ENCODE peak calls at places on chromosome 20, in five cellular contexts. B, K, S, V and M are unnamed samples.

GRCh38 chr20:62073323-62073722 is 7.6 kb upstream of the TAF4 start:
- DNase-seq in B (no peak), K (no peak), S (no peak), V (no peak), M (no peak)

GRCh38 chr20:37055276-37055675 is 40.5 kb downstream of the RBL1 start:
- DNase-seq in B (no peak), K (no peak), S (no peak), V (no peak), M (no peak)

GRCh38 chr20:63957690-63958441 is 1.6 kb upstream of the UCKL1 start:
- DNase-seq in B (no peak), K (peak; percentile 48), S (no peak), V (peak; percentile 65), M (peak; percentile 42)

GRCh38 chr20:62874745-62875344 is 13.2 kb upstream of the TCFL5 start:
- DNase-seq in B (no peak), K (no peak), S (no peak), V (no peak), M (peak; percentile 22)

GRCh38 chr20:833450-834150 is at the start of gene FAM110A:
- DNase-seq in B (peak; percentile 90), K (peak; percentile 96), S (peak; percentile 82), V (peak; percentile 88), M (peak; percentile 94)

GRCh38 chr20:59861389-59861788 is 72.0 kb downstream of the SYCP2 start:
- DNase-seq in B (no peak), K (no peak), S (no peak), V (no peak), M (no peak)

GRCh38 chr20:12022121-12022520 is 104.4 kb downstream of the BTBD3 start:
- DNase-seq in B (no peak), K (no peak), S (no peak), V (no peak), M (no peak)

GRCh38 chr20:15012551-15012950 is 675.1 kb upstream of the FLRT3 start:
- DNase-seq in B (no peak), K (peak; percentile 54), S (peak; percentile 27), V (no peak), M (no peak)

GRCh38 chr20:62956387-62957135 is 4.1 kb downstream of the SLC17A9 start:
- DNase-seq in B (no peak), K (no peak), S (no peak), V (no peak), M (no peak)

GRCh38 chr20:13930246-13930645 is 60.2 kb downstream of the SEL1L2 start:
- DNase-seq in B (peak; percentile 57), K (no peak), S (no peak), V (peak; percentile 24), M (peak; percentile 0)

GRCh38 chr20:37295001-37295400 is 5.5 kb downstream of the MANBAL start:
- DNase-seq in B (peak; percentile 59), K (no peak), S (no peak), V (peak; percentile 99), M (peak; percentile 98)

GRCh38 chr20:9407805-9408421 is 106.5 kb upstream of the LAMP5 start:
- DNase-seq in B (peak; percentile 62), K (peak; percentile 67), S (peak; percentile 70), V (peak; percentile 79), M (peak; percentile 87)

GRCh38 chr20:11091496-11091895 is 417.7 kb upstream of the JAG1 start:
- DNase-seq in B (no peak), K (no peak), S (no peak), V (no peak), M (no peak)

GRCh38 chr20:47543006-47543431 is 41.3 kb downstream of the NCOA3 start:
- DNase-seq in B (no peak), K (peak; percentile 38), S (no peak), V (peak; percentile 43), M (no peak)

GRCh38 chr20:33673411-33674293 is 576 bp downstream of the NECAB3 start:
- DNase-seq in B (no peak), K (no peak), S (no peak), V (peak; percentile 47), M (no peak)

GRCh38 chr20:46216770-46217464 is 91.4 kb downstream of the CDH22 start:
- DNase-seq in B (no peak), K (no peak), S (no peak), V (no peak), M (no peak)

GRCh38 chr20:23420943-23421925 is at the start of gene NAPB:
- DNase-seq in B (peak; percentile 79), K (peak; percentile 98), S (peak; percentile 88), V (peak; percentile 89), M (peak; percentile 91)

GRCh38 chr20:17870063-17870740 is 98.4 kb downstream of the SNX5 start:
- DNase-seq in B (no peak), K (no peak), S (no peak), V (peak; percentile 54), M (no peak)

GRCh38 chr20:25058051-25058796 is at the start of gene ACSS1:
- DNase-seq in B (no peak), K (peak; percentile 41), S (no peak), V (no peak), M (peak; percentile 23)

GRCh38 chr20:4949833-4950178 is 51.5 kb downstream of the SLC23A2 start:
- DNase-seq in B (no peak), K (peak; percentile 51), S (no peak), V (peak; percentile 58), M (peak; percentile 34)

GRCh38 chr20:33908351-33908750 is 85.4 kb upstream of the RALY start:
- DNase-seq in B (no peak), K (no peak), S (no peak), V (no peak), M (no peak)

GRCh38 chr20:17928633-17929311 is 39.8 kb downstream of the SNX5 start:
- DNase-seq in B (no peak), K (no peak), S (no peak), V (no peak), M (no peak)

GRCh38 chr20:38165089-38165965 is at the start of gene TGM2:
- DNase-seq in B (peak; percentile 98), K (peak; percentile 85), S (peak; percentile 49), V (peak; percentile 49), M (peak; percentile 75)

GRCh38 chr20:10916312-10916711 is 242.5 kb upstream of the JAG1 start:
- DNase-seq in B (no peak), K (no peak), S (no peak), V (no peak), M (no peak)

GRCh38 chr20:25223179-25223661 is 24.7 kb upstream of the PYGB start:
- DNase-seq in B (peak; percentile 66), K (peak; percentile 57), S (no peak), V (peak; percentile 74), M (peak; percentile 95)

GRCh38 chr20:20399705-20400104 is 31.8 kb downstream of the INSM1 start:
- DNase-seq in B (no peak), K (no peak), S (no peak), V (no peak), M (no peak)

GRCh38 chr20:47438464-47439381 is 63.0 kb upstream of the NCOA3 start:
- DNase-seq in B (peak; percentile 63), K (no peak), S (peak; percentile 3), V (no peak), M (no peak)

DNA sequence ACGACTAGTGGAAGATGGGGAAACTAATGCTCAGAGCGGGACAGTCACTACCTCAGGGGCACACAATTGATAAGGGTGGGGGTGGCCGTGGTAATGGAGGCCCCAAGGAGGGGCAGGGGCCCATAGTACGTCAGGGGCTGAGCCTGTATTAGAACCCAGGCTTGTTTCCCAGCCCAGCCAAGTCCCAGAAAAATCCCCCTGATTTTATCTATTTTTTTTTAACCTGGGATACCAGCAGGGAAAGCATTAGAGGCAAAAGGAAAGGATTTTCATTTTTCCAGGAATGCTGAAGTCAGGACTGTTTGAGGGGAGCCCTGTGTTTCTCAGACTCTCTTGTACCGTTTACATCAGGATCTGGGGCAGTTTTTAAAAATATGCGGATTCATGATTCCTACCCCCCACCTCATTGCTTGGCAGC is 382 bp downstream of the MYH7B start:
- DNase-seq in B (no peak), K (no peak), S (no peak), V (no peak), M (no peak)
- TF ChIP-seq CTCF in B (no peak), K (no peak), S (peak; percentile 33), V (no peak), M (no peak)

GRCh38 chr20:32483351-32484220 is 101.5 kb downstream of the NOL4L start:
- DNase-seq in B (peak; percentile 94), K (peak; percentile 93), S (peak; percentile 82), V (peak; percentile 63), M (peak; percentile 88)
- TF ChIP-seq CTCF in B (no peak), K (no peak), S (no peak), V (no peak), M (no peak)

DNA sequence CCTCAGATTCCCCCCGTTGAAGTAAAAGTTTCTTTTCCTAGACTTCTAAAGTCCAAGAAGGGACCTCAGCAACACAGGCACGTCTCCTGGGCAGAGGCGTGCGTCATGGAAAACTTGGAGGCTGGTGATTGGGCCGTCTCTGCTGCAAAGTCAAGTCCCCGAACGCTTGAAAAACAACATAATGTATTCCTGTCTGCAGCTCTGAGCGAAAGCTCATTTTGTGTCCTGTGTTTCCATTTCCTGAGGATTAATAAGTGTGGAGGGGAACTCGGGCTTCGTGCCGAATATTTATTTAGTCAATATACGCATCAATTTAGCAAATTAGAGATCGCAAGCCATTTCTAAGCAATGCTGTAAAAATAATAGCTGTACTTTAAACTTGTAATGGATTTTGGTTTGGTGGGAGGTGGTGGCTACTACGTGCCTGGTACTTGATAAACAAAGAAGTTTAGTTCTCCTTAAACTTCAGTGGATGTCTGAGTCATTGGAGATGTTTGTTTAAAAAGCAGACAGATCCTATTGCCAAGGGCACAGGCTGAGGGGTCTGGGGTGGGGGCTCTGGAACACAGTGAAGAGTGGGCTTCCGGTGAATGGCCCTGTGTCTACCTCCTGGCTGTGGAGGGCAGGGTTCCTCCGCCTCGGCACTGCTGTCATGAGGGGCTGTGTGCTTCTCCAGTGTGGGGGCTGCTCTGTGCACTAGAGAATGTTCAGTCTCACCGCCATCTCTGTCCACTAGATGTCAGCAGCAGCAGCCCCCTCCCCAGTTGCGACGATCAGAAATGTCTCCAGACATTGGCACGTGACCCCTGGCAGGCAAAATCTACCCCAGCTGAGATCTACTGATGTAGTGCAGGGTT is 21.8 kb downstream of the PCK1 start:
- DNase-seq in B (peak; percentile 44), K (peak; percentile 64), S (peak; percentile 51), V (peak; percentile 6), M (no peak)
- TF ChIP-seq CTCF in B (peak; percentile 76), K (peak; percentile 68), S (peak; percentile 63), V (peak; percentile 14), M (peak; percentile 24)

GRCh38 chr20:44521484-44522481 is at the start of gene SERINC3:
- DNase-seq in B (peak; percentile 99), K (peak; percentile 93), S (peak; percentile 90), V (peak; percentile 96), M (peak; percentile 99)

GRCh38 chr20:44513871-44514270 is 8.0 kb downstream of the SERINC3 start:
- DNase-seq in B (no peak), K (no peak), S (no peak), V (no peak), M (peak; percentile 23)

GRCh38 chr20:44516491-44516890 is 5.4 kb downstream of the SERINC3 start:
- DNase-seq in B (no peak), K (peak; percentile 39), S (no peak), V (peak; percentile 85), M (no peak)

GRCh38 chr20:44522841-44523240 is 971 bp upstream of the SERINC3 start:
- DNase-seq in B (no peak), K (no peak), S (no peak), V (no peak), M (no peak)

DNA sequence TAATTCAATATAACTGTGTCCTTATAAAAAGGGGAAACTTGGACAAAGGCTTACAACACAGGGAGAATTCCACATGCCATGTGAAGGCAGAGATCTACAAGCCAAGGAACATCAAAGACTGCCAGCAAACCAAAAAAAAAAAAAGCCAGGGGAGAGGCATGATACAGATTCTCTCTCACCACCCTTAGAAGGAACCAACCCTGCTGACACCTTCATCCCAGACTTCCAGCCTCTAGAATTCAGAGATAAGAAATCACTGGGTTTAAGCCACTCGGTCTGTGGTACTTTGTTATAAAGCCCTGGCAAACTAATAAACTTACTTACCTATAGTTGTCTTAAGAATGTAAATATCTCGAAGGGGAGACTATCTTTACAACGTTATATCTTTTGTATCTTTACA is 4.4 kb downstream of the SERINC3 start:
- DNase-seq in B (no peak), K (no peak), S (no peak), V (no peak), M (no peak)
- TF ChIP-seq CTCF in B (no peak), K (no peak), S (no peak), V (no peak), M (no peak)